ENCODE peak calls at places on chromosomes 13 and 19, in five cellular contexts. D is left ventricle myocardium inferior; B is effector CD4-positive, alpha-beta T cell; V is fibroblast of mammary gland; Y is aorta. I is an unnamed sample.

GRCh38 chr19:51339313-51339686 is 2.6 kb downstream of the VSIG10L start:
- DNase-seq in Y (no peak), B (no peak), D (no peak), V (no peak), I (no peak)

GRCh38 chr19:13623686-13624405 is 117.6 kb upstream of the CACNA1A start:
- DNase-seq in D (no peak), Y (no peak), V (no peak), B (no peak), I (no peak)

GRCh38 chr13:109101550-109102144 is 472.2 kb downstream of the MYO16 start:
- DNase-seq in D (no peak), Y (no peak), B (no peak), V (peak; percentile 31), I (no peak)

GRCh38 chr13:110546389-110546788 is 15.1 kb downstream of the RAB20 start:
- DNase-seq in B (no peak), V (no peak), D (no peak), Y (no peak), I (no peak)

GRCh38 chr19:33159893-33160292 is 28.0 kb downstream of the WDR88 start:
- DNase-seq in V (no peak), B (no peak), D (no peak), Y (peak; percentile 30), I (no peak)

GRCh38 chr19:13033819-13034611 is 38.7 kb downstream of the NFIX start:
- DNase-seq in Y (peak; percentile 83), V (peak; percentile 69), D (peak; percentile 86), B (peak; percentile 19), I (peak; percentile 31)

GRCh38 chr13:91544723-91545122 is 146.3 kb downstream of the GPC5 start:
- DNase-seq in Y (no peak), B (no peak), V (no peak), D (no peak), I (no peak)

GRCh38 chr19:44718441-44719261 is 19.7 kb downstream of the CEACAM16 start:
- DNase-seq in B (no peak), D (peak; percentile 78), Y (peak; percentile 91), V (peak; percentile 40), I (no peak)

GRCh38 chr19:41995959-41996797 is 2.1 kb upstream of the ATP1A3 start:
- DNase-seq in D (no peak), Y (no peak), B (no peak), V (no peak), I (no peak)

GRCh38 chr19:44752816-44753618 is 4.5 kb downstream of the BCL3 start:
- DNase-seq in D (peak; percentile 90), B (peak; percentile 93), Y (peak; percentile 98), V (peak; percentile 98), I (peak; percentile 82)

GRCh38 chr13:49651775-49652690 is 23.7 kb downstream of the ARL11 start:
- DNase-seq in B (no peak), V (no peak), Y (no peak), D (no peak), I (no peak)

GRCh38 chr13:103833453-103833852 is 767.2 kb upstream of the SLC10A2 start:
- DNase-seq in Y (no peak), V (no peak), D (no peak), B (no peak), I (no peak)

GRCh38 chr13:36918246-36919060 is 1.6 kb downstream of the SMAD9 start:
- DNase-seq in Y (no peak), D (no peak), V (peak; percentile 14), B (no peak), I (no peak)

GRCh38 chr19:51366999-51367564 is 894 bp upstream of the ETFB start:
- DNase-seq in V (no peak), B (no peak), Y (peak; percentile 74), D (peak; percentile 41), I (peak; percentile 35)

GRCh38 chr19:48424694-48425219 is 21.0 kb upstream of the GRWD1 start:
- DNase-seq in V (peak; percentile 51), B (no peak), D (no peak), Y (peak; percentile 65), I (no peak)

GRCh38 chr13:18996221-18996620 is 185.4 kb downstream of the TUBA3C start:
- DNase-seq in Y (no peak), B (no peak), V (no peak), D (no peak), I (no peak)

GRCh38 chr13:97109841-97110492 is 112.2 kb upstream of the MBNL2 start:
- DNase-seq in Y (peak; percentile 94), V (peak; percentile 82), B (peak; percentile 71), D (peak; percentile 91), I (peak; percentile 76)

GRCh38 chr19:5050905-5051304 is 82.0 kb downstream of the KDM4B start:
- DNase-seq in Y (no peak), V (no peak), B (no peak), D (no peak), I (no peak)

GRCh38 chr19:34575206-34575605 is 93.6 kb downstream of the WTIP start:
- DNase-seq in V (no peak), D (no peak), B (no peak), Y (no peak), I (no peak)

GRCh38 chr13:99027260-99027659 is 49.4 kb upstream of the DOCK9 start:
- DNase-seq in B (no peak), D (no peak), V (no peak), Y (no peak), I (no peak)

GRCh38 chr13:108606424-108606823 is 23.0 kb upstream of the MYO16 start:
- DNase-seq in Y (no peak), B (no peak), D (no peak), V (no peak), I (no peak)

GRCh38 chr19:21352830-21353229 is 6.0 kb upstream of the ZNF738 start:
- DNase-seq in Y (no peak), V (no peak), D (no peak), B (no peak), I (no peak)

GRCh38 chr13:99506632-99507031 is 5.4 kb downstream of the TM9SF2 start:
- DNase-seq in D (no peak), Y (no peak), V (no peak), B (no peak), I (no peak)

GRCh38 chr13:30870049-30870884 is 35.8 kb upstream of the MEDAG start:
- DNase-seq in Y (peak; percentile 92), B (no peak), V (peak; percentile 100), D (peak; percentile 64), I (no peak)

I was measured in naive thymus-derived CD8-positive, alpha-beta T cell.